ENCODE peak calls at places on chromosomes 5 and 9, in four cellular contexts. V is progenitor cell of endocrine pancreas; J is activated CD8-positive, alpha-beta T cell treated with anti-CD3 and anti-CD28 coated beads for 36 hours; S is RWPE1. Y is an unnamed sample.

GRCh38 chr5:13567819-13568218 is 376.7 kb downstream of the DNAH5 start:
- DNase-seq in V (no peak), J (no peak), S (peak), Y (no peak)

GRCh38 chr5:132499440-132500243 is 9.1 kb upstream of the IRF1 start:
- DNase-seq in V (no peak), J (peak), S (no peak), Y (no peak)

GRCh38 chr9:19998823-19999455 is 210.1 kb upstream of the SLC24A2 start:
- DNase-seq in V (no peak), J (peak), S (peak), Y (no peak)

GRCh38 chr9:108463927-108464606 is 391.7 kb downstream of the ACTL7B start:
- DNase-seq in V (no peak), J (no peak), S (no peak), Y (no peak)

GRCh38 chr5:170508036-170508435 is 4.2 kb downstream of the KCNIP1 start:
- DNase-seq in V (no peak), J (no peak), S (no peak), Y (no peak)

GRCh38 chr5:69493235-69493925 is 790 bp downstream of the OCLN start:
- DNase-seq in V (peak), J (peak), S (peak), Y (no peak)

GRCh38 chr9:120937596-120937995 is 11.0 kb upstream of the TRAF1 start:
- DNase-seq in V (no peak), J (no peak), S (no peak), Y (no peak)

GRCh38 chr5:50595199-50595598 is 71.2 kb upstream of the PARP8 start:
- DNase-seq in V (no peak), J (no peak), S (peak), Y (no peak)

GRCh38 chr9:32384364-32385134 is at the start of gene ACO1:
- DNase-seq in V (peak), J (peak), S (peak), Y (peak)

GRCh38 chr5:17289681-17290619 is 72.5 kb downstream of the BASP1 start:
- DNase-seq in V (no peak), J (no peak), S (no peak), Y (no peak)

GRCh38 chr5:18792145-18792544 is 1157.9 kb downstream of the TAF11L14 start:
- DNase-seq in V (no peak), J (no peak), S (peak), Y (no peak)

GRCh38 chr9:128203024-128203841 is at the start of gene DNM1:
- DNase-seq in V (peak), J (peak), S (peak), Y (peak)

GRCh38 chr9:37604296-37604695 is 11.9 kb upstream of the TOMM5 start:
- DNase-seq in V (no peak), J (no peak), S (no peak), Y (no peak)

GRCh38 chr9:92740015-92740408 is 24.6 kb downstream of the BICD2 start:
- DNase-seq in V (no peak), J (no peak), S (no peak), Y (no peak)

GRCh38 chr9:85536076-85536475 is 205.7 kb downstream of the AGTPBP1 start:
- DNase-seq in V (no peak), J (no peak), S (peak), Y (no peak)

GRCh38 chr5:113034182-113034773 is 57.7 kb downstream of the DCP2 start:
- DNase-seq in V (no peak), J (no peak), S (no peak), Y (no peak)

GRCh38 chr9:105083246-105083645 is 155.3 kb upstream of the ABCA1 start:
- DNase-seq in V (no peak), J (no peak), S (no peak), Y (no peak)

GRCh38 chr5:175652741-175653663 is 4.9 kb upstream of the HRH2 start:
- DNase-seq in V (no peak), J (peak), S (no peak), Y (no peak)

GRCh38 chr5:132417010-132417439 is 47.5 kb downstream of the SLC22A5 start:
- DNase-seq in V (no peak), J (no peak), S (no peak), Y (no peak)

GRCh38 chr5:127891942-127892341 is 188.8 kb downstream of the CCDC192 start:
- DNase-seq in V (no peak), J (no peak), S (no peak), Y (no peak)

GRCh38 chr9:111939322-111939721 is 42.7 kb downstream of the UGCG start:
- DNase-seq in V (no peak), J (no peak), S (no peak), Y (no peak)

GRCh38 chr5:130526708-130527107 is 622.4 kb downstream of the CHSY3 start:
- DNase-seq in V (no peak), J (no peak), S (no peak), Y (no peak)

GRCh38 chr9:110040788-110041187 is 167.2 kb downstream of the C9orf152 start:
- DNase-seq in V (no peak), J (no peak), S (no peak), Y (no peak)

GRCh38 chr5:154511984-154512383 is 34.0 kb upstream of the HAND1 start:
- DNase-seq in V (no peak), J (no peak), S (no peak), Y (no peak)

GRCh38 chr5:122291000-122291592 is 20.9 kb upstream of the SNCAIP start:
- DNase-seq in V (no peak), J (no peak), S (no peak), Y (no peak)

GRCh38 chr5:143142596-143143435 is 260.7 kb downstream of the NR3C1 start:
- DNase-seq in V (no peak), J (no peak), S (peak), Y (no peak)

GRCh38 chr9:33165263-33166151 is 1.6 kb downstream of the B4GALT1 start:
- DNase-seq in V (no peak), J (peak), S (peak), Y (no peak)

GRCh38 chr5:77011498-77011897 is 18.7 kb upstream of the AGGF1 start:
- DNase-seq in V (no peak), J (no peak), S (no peak), Y (no peak)

GRCh38 chr5:77012601-77013000 is 17.6 kb upstream of the AGGF1 start:
- DNase-seq in V (no peak), J (peak), S (peak), Y (no peak)

GRCh38 chr5:77017668-77018067 is 12.5 kb upstream of the AGGF1 start:
- DNase-seq in V (no peak), J (no peak), S (no peak), Y (no peak)

GRCh38 chr5:77016962-77017361 is 13.2 kb upstream of the AGGF1 start:
- DNase-seq in V (no peak), J (no peak), S (no peak), Y (no peak)

GRCh38 chr5:77015938-77016569 is 14.2 kb upstream of the AGGF1 start:
- DNase-seq in V (no peak), J (no peak), S (peak), Y (no peak)
- TF ChIP-seq CTCF in V (peak), J (no peak), S (peak), Y (no peak)

GRCh38 chr9:118223111-118223510 is 518.9 kb downstream of the TLR4 start:
- DNase-seq in V (no peak), J (no peak), S (no peak), Y (no peak)

DNA sequence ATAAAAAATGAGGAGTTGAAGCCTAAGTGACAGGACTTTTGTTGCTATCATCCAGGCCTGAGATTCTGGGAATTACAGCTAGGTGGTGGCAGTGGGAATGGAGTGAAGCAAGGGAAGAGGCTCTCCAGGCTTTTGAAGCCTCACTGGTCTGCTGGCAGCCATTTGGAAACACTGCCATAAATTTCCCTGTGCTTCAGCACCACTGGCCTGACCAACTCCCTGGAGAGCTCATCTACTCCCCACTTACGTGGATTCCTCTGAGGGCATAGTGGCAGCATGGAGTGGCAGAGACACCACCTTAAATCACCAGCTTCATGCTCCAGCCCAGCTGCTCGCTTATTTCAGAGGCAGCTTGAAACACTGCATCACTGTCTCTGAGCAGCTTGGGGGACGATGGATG is 518.2 kb downstream of the TLR4 start:
- DNase-seq in V (no peak), J (no peak), S (no peak), Y (no peak)
- TF ChIP-seq CTCF in V (peak), J (no peak), S (no peak), Y (no peak)

DNA sequence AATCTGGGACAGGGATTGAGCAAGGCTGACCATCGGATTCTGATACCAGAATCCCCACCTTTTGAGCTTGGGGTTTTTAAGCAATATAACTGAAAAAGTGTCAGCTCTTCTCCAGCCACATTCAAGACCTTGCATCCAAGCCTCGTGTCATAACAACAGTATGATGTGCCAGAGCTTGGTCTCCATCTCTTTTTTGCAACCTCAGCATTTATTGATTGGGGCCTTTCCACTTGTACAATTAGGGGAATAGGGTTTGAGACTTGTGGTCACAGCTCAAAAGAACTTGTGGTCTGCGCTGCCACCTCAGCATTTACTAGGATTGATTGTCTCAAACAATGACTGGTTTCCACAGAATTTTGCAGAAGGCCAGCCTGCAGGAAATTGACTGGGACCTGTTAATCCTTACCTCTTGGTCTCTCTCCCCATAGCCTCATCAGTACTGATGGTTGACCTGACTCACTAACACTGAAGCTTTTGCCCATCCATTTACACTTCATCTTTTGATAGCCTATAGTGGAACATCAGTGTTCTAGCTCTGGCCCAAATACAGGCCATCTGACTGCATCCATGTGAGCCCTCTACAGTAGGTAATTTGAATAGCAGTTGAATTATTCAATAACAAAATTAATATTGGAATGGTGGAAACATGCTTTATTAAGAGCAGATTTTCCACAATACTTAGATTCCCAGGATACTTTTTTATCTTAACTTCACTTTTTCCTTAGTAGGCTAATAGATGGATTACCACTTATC is 381.6 kb upstream of the PRR16 start:
- DNase-seq in V (no peak), J (no peak), S (no peak), Y (no peak)
- TF ChIP-seq CTCF in V (no peak), J (no peak), S (no peak), Y (no peak)

GRCh38 chr5:181044093-181044599 is 4.1 kb downstream of the BTNL9 start:
- DNase-seq in V (no peak), J (no peak), S (no peak), Y (no peak)

GRCh38 chr5:181044662-181045305 is 4.7 kb downstream of the BTNL9 start:
- DNase-seq in V (no peak), J (no peak), S (no peak), Y (no peak)

GRCh38 chr5:181042036-181042435 is 2.0 kb downstream of the BTNL9 start:
- DNase-seq in V (no peak), J (no peak), S (no peak), Y (no peak)

GRCh38 chr5:181042722-181043121 is 2.7 kb downstream of the BTNL9 start:
- DNase-seq in V (no peak), J (no peak), S (no peak), Y (no peak)

DNA sequence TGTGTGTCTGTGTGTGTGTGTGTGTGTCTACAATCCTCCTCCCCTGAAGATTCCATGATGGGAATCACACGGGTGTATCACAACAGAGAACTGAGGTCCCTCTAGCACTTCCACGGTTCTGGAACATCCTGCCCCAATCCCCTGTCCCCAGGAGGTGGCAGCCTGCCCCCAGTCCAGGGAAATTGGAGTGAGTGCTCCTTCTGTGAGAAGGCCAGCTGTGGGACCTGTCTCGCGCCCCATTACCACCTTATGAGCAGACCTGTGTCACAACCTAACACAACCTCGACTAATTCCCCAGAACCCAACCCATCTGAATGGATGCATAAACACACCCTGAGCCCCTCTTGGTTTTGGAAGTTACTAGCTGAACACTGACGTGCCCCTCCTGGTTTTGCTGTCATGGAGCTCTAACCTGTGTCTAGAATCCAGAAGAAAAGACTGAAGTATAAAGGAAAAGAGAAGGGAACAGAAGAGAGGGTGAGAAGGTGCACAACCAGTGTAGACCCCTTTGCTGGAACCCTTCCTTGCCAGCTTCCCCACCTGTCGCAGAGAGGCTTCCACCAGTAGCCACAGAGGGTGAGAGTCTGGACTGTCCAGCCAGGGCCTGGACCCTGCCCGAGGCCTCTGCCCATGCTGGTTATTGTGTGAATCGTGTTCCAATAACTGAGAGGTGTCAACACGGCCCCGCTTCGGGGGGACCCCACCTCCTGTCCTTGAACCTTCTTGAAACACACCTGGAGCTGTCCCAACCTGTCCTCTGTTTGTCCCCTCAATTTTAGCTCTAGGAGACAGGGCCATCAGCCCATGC is 3.4 kb downstream of the BTNL9 start:
- DNase-seq in V (no peak), J (no peak), S (no peak), Y (no peak)
- TF ChIP-seq CTCF in V (no peak), J (no peak), S (no peak), Y (no peak)

DNA sequence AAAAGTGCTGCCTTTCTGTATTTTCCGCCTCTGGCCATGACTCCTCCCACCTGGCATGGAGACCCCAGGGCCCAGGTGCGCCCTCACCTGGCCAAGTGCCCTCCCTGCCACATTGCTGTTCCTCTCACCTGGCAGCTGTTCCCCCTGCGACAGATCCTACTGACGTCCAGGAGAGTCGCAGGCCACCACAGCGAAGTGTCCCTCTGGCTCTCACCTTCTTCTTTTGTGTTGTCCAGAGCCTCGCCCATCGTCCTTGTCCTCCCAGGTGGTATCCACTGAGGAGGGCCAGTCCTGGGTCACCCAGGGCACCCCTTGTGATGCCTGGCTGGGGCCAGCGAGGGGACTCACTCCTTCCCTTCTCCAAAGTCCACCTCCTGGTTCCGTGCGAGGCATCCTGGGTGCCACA is 2.6 kb downstream of the NKD2 start:
- DNase-seq in V (peak), J (peak), S (peak), Y (no peak)
- TF ChIP-seq CTCF in V (peak), J (peak), S (peak), Y (no peak)

GRCh38 chr5:94693845-94694370 is 75.4 kb downstream of the SLF1 start:
- DNase-seq in V (no peak), J (no peak), S (no peak), Y (no peak)

GRCh38 chr5:94691947-94692346 is 73.5 kb downstream of the SLF1 start:
- DNase-seq in V (no peak), J (no peak), S (peak), Y (no peak)

GRCh38 chr5:94694671-94695070 is 76.2 kb downstream of the SLF1 start:
- DNase-seq in V (no peak), J (no peak), S (no peak), Y (no peak)

GRCh38 chr5:94692610-94693009 is 74.1 kb downstream of the SLF1 start:
- DNase-seq in V (no peak), J (no peak), S (no peak), Y (no peak)

GRCh38 chr5:94693043-94693822 is 74.8 kb downstream of the SLF1 start:
- DNase-seq in V (no peak), J (no peak), S (peak), Y (no peak)
- TF ChIP-seq CTCF in V (peak), J (no peak), S (peak), Y (peak)

DNA sequence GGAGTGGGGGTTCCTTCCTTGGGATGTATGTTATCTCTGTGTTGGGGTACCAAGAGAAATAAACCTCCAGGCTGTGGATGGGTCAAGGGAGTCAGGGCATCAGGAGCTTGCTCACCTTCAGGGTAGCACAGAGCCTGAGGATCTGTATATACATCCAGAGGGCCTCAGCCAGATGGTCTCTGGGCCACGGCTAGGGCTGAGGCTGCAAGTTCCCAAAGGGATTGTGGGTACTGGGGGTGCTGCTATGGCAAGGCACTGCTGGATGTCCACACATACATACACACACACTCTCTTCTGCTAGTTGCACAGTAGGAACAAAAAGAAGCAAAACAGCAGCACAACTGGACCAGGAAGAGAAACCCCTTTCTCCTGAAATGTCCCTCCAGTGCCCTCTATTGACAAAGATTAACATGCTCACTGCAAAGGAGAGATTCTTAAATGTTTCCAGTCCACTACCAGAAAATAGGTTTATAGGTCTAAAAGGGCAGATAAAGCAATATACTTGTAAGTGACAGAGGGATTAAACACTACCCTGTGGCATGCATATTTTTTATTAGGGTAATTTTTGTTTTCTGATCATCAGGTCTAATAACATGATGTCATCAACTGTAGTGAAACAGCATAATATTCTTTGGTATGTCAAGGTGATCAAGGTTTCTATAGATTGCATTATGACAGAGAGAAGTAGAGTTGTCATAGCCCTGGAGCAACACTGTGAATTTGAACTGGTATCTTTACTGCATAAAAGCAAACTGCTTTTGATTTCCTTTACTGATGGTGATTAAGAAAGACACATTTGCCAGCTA is 56.3 kb upstream of the KCNN2 start:
- DNase-seq in V (no peak), J (no peak), S (no peak), Y (no peak)
- TF ChIP-seq CTCF in V (peak), J (no peak), S (peak), Y (no peak)

DNA sequence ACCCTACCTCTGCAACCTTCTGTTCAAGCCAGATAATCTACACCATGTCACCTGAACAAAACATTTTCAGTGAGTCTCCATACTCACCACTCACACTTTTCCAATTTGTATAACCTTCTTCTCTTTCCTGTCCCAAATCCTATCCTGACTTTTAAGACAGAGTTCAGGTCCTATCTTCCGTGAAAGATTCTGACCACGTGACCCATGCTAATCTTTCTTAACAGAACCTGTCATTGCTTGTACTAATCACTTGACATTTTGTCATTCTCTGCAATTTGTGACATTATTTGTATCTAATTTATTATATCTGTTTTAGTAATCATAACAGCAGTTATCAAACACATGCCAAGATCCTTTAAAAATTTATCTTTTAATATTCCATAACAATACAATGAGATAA is 132.5 kb upstream of the PRLR start:
- DNase-seq in V (no peak), J (no peak), S (no peak), Y (no peak)
- TF ChIP-seq CTCF in V (no peak), J (no peak), S (no peak), Y (no peak)

Y was measured in natural killer cell.